ENCODE peak calls at places on chromosomes 12 and 14, in four cellular contexts. One of them, this sample, is unnamed.

GRCh38 chr12:52206309-52207040 is 14.7 kb upstream of the KRT80 start:
- DNase-seq in K562: no peak
- DNase-seq in HL-60: no peak
- DNase-seq in GM12878: no peak
- DNase-seq in this sample: no peak

GRCh38 chr12:25950329-25951115 is 8.0 kb upstream of the RASSF8 start:
- DNase-seq in HL-60: no peak
- DNase-seq in GM12878: no peak
- DNase-seq in K562: no peak
- DNase-seq in this sample: no peak

GRCh38 chr12:57606821-57607220 is 2.2 kb downstream of the DTX3 start:
- DNase-seq in GM12878: no peak
- DNase-seq in K562: no peak
- DNase-seq in HL-60: no peak
- DNase-seq in this sample: no peak

GRCh38 chr12:119710941-119711551 is 43.1 kb downstream of the PRKAB1 start:
- DNase-seq in HL-60: no peak
- DNase-seq in K562: no peak
- DNase-seq in GM12878: no peak
- DNase-seq in this sample: no peak

GRCh38 chr14:88962356-88962755 is 137.9 kb downstream of the TTC8 start:
- DNase-seq in K562: no peak
- DNase-seq in HL-60: no peak
- DNase-seq in GM12878: no peak
- DNase-seq in this sample: no peak

GRCh38 chr12:30914986-30915591 is 11.5 kb upstream of the TSPAN11 start:
- DNase-seq in HL-60: no peak
- DNase-seq in K562: no peak
- DNase-seq in GM12878: no peak
- DNase-seq in this sample: no peak

GRCh38 chr14:31420013-31420318 is 384 bp downstream of the HEATR5A start:
- DNase-seq in HL-60: no peak
- DNase-seq in K562: peak
- DNase-seq in GM12878: no peak
- DNase-seq in this sample: peak

GRCh38 chr14:35337557-35338255 is 45.5 kb downstream of the PSMA6 start:
- DNase-seq in HL-60: no peak
- DNase-seq in GM12878: no peak
- DNase-seq in K562: no peak
- DNase-seq in this sample: no peak

GRCh38 chr12:112792306-112792705 is 758 bp downstream of the RPH3A start:
- DNase-seq in K562: no peak
- DNase-seq in HL-60: no peak
- DNase-seq in GM12878: no peak
- DNase-seq in this sample: no peak

GRCh38 chr14:53306267-53306721 is 153.2 kb upstream of the DDHD1 start:
- DNase-seq in GM12878: no peak
- DNase-seq in K562: peak
- DNase-seq in HL-60: peak
- DNase-seq in this sample: no peak

GRCh38 chr14:78697341-78697740 is 527.2 kb downstream of the NRXN3 start:
- DNase-seq in K562: no peak
- DNase-seq in HL-60: no peak
- DNase-seq in GM12878: no peak
- DNase-seq in this sample: peak

GRCh38 chr12:61282790-61283575 is 977.2 kb upstream of the USP15 start:
- DNase-seq in HL-60: no peak
- DNase-seq in K562: no peak
- DNase-seq in GM12878: no peak
- DNase-seq in this sample: no peak

GRCh38 chr12:25623816-25624215 is 70.7 kb upstream of the LMNTD1 start:
- DNase-seq in GM12878: no peak
- DNase-seq in K562: no peak
- DNase-seq in HL-60: no peak
- DNase-seq in this sample: no peak

GRCh38 chr14:80954771-80955299 is 586 bp upstream of the TSHR start:
- DNase-seq in HL-60: peak
- DNase-seq in GM12878: no peak
- DNase-seq in K562: peak
- DNase-seq in this sample: peak

GRCh38 chr12:15662303-15662980 is 126.7 kb downstream of the EPS8 start:
- DNase-seq in HL-60: no peak
- DNase-seq in K562: no peak
- DNase-seq in GM12878: no peak
- DNase-seq in this sample: no peak

GRCh38 chr12:128942960-128943477 is 89.7 kb downstream of the GLT1D1 start:
- DNase-seq in K562: no peak
- DNase-seq in HL-60: no peak
- DNase-seq in GM12878: no peak
- DNase-seq in this sample: no peak

GRCh38 chr12:79424109-79424721 is 266.5 kb downstream of the PAWR start:
- DNase-seq in GM12878: no peak
- DNase-seq in K562: no peak
- DNase-seq in HL-60: no peak
- DNase-seq in this sample: no peak

DNA sequence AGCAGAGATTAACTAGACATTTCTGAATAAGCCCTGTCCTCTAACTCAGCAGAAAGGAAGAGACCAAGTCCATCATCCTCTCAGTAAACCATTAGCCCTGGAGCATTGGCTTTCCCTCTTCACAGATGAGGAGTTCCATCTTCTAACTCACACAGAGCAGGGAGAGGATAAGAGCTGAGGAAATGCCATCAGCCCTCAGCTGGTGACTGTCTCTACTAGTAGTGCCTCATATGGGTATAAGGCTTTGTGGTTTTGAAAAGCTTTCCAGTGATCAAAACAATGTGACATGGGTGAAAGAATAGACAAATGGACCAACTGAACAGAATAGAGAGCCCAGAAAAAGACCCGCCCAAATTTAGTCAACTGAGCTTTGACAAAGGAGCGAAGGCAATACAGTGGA is 197.2 kb upstream of the NUDT4 start:
- DNase-seq in HL-60: no peak
- DNase-seq in GM12878: no peak
- DNase-seq in K562: no peak
- DNase-seq in this sample: no peak
- TF ChIP-seq SPI1 in HL-60: no peak
- TF ChIP-seq SPI1 in GM12878: no peak
- TF ChIP-seq SPI1 in K562: no peak
- TF ChIP-seq SPI1 in this sample: no peak

GRCh38 chr14:92581206-92581605 is 67.6 kb downstream of the RIN3 start:
- DNase-seq in K562: no peak
- DNase-seq in GM12878: no peak
- DNase-seq in HL-60: no peak
- DNase-seq in this sample: no peak
- TF ChIP-seq SPI1 in K562: no peak
- TF ChIP-seq SPI1 in GM12878: no peak
- TF ChIP-seq SPI1 in HL-60: no peak
- TF ChIP-seq SPI1 in this sample: no peak

GRCh38 chr12:66596189-66596588 is 82.7 kb downstream of the GRIP1 start:
- DNase-seq in K562: no peak
- DNase-seq in HL-60: no peak
- DNase-seq in GM12878: no peak
- DNase-seq in this sample: no peak
- TF ChIP-seq SPI1 in K562: no peak
- TF ChIP-seq SPI1 in HL-60: no peak
- TF ChIP-seq SPI1 in GM12878: no peak
- TF ChIP-seq SPI1 in this sample: no peak

GRCh38 chr14:73739899-73740685 is 25.9 kb upstream of the PNMA1 start:
- DNase-seq in HL-60: no peak
- DNase-seq in GM12878: no peak
- DNase-seq in K562: no peak
- DNase-seq in this sample: no peak

GRCh38 chr14:73738518-73739173 is 24.5 kb upstream of the PNMA1 start:
- DNase-seq in K562: no peak
- DNase-seq in HL-60: no peak
- DNase-seq in GM12878: no peak
- DNase-seq in this sample: no peak

GRCh38 chr14:73741386-73741875 is 27.2 kb upstream of the PNMA1 start:
- DNase-seq in GM12878: no peak
- DNase-seq in HL-60: peak
- DNase-seq in K562: peak
- DNase-seq in this sample: peak

GRCh38 chr14:73740921-73741326 is 26.7 kb upstream of the PNMA1 start:
- DNase-seq in K562: peak
- DNase-seq in GM12878: no peak
- DNase-seq in HL-60: no peak
- DNase-seq in this sample: no peak

GRCh38 chr14:73739174-73739898 is 25.2 kb upstream of the PNMA1 start:
- DNase-seq in K562: no peak
- DNase-seq in GM12878: no peak
- DNase-seq in HL-60: no peak
- DNase-seq in this sample: no peak
- TF ChIP-seq SPI1 in K562: no peak
- TF ChIP-seq SPI1 in GM12878: no peak
- TF ChIP-seq SPI1 in HL-60: no peak
- TF ChIP-seq SPI1 in this sample: no peak

DNA sequence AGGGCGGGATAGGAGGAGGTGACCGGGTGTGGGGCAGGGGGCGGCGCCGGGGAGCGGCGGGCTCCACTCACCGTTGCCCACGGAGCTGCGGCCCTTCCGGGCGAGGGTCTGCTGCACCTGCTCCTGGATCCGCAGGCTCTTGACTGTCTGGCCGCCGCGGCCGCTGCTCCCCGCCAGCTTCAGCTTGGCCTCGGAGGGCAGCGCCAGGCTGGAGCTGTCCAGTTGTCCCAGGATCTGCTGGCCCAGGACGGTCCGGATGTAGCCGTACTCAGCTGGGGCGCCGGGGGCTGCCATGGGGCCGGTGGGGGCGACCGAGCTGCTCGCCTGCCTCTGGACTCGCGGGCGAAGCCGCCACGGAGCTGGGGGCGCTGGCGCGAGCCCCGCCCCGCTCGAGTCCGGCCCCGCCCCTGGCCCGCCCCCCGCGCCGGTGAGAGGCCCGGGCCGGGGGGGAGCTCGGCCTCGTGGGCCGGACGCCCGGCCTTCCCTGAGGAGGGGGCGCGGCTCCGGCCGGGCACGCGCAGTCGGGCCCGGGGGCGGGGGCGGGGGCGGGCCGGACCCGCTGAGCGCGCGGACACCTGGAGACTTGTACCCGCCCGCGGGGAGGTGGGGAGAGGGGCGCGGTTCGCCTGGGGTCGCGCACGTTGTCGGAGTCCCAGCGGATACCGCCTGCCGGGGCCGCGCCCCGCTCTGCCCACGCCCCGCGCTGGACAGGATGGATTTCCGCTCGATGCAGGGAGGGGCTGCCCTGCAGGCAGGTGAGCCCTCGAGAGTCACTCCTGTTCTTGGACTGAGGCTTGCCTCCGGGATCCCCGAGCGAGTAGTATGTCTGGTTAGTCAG is at the start of gene PKP2:
- DNase-seq in HL-60: no peak
- DNase-seq in GM12878: no peak
- DNase-seq in K562: peak
- DNase-seq in this sample: no peak
- TF ChIP-seq SPI1 in HL-60: no peak
- TF ChIP-seq SPI1 in GM12878: no peak
- TF ChIP-seq SPI1 in K562: no peak
- TF ChIP-seq SPI1 in this sample: no peak

GRCh38 chr12:54719691-54720090 is 71.5 kb upstream of the DCD start:
- DNase-seq in K562: no peak
- DNase-seq in GM12878: no peak
- DNase-seq in HL-60: no peak
- DNase-seq in this sample: no peak
- TF ChIP-seq SPI1 in K562: no peak
- TF ChIP-seq SPI1 in GM12878: no peak
- TF ChIP-seq SPI1 in HL-60: no peak
- TF ChIP-seq SPI1 in this sample: no peak

DNA sequence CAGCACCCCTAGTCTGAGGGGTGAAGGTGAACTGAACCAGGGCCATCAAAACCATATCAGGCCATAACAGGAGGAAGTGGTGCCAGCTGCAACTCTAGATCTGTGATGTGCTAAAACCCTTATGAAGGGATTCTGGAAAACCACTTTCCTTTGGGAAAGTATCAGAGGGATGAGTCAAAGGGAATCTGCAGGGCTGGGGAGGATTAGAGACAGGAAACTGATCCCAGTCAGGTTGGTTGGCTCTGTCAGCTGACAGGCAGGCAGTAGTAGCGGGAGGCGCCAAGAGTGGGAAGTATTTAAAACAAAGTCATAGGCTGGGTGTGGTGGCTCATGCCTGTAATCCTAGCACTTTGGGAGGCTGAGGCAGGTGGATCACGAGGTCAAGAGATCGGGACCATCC is 162.4 kb downstream of the PPM1H start:
- DNase-seq in GM12878: no peak
- DNase-seq in HL-60: no peak
- DNase-seq in K562: no peak
- DNase-seq in this sample: no peak
- TF ChIP-seq SPI1 in GM12878: no peak
- TF ChIP-seq SPI1 in HL-60: no peak
- TF ChIP-seq SPI1 in K562: no peak
- TF ChIP-seq SPI1 in this sample: no peak